ENCODE peak calls at places on chromosomes 3 and 15, in nine cellular contexts. W is cardiac muscle cell, Z is left ventricle myocardium inferior, A is brain microvascular endothelial cell, J is AG04450, U is upper lobe of right lung, V is foreskin keratinocyte, H is stomach, L is right atrium auricular region. X is an unnamed sample.

GRCh38 chr15:58362262-58362922 is 69.4 kb upstream of the LIPC start:
- DNase-seq in W (no peak), Z (no peak), A (no peak), J (no peak), U (no peak), V (no peak), H (no peak), L (no peak), X (no peak)

GRCh38 chr3:112372396-112372795 is 39.4 kb downstream of the CD200 start:
- DNase-seq in W (peak; percentile 53), Z (no peak), A (no peak), J (no peak), U (no peak), V (no peak), H (no peak), L (no peak), X (no peak)

GRCh38 chr3:171566803-171567422 is 106.7 kb upstream of the TNIK start:
- DNase-seq in W (peak; percentile 54), Z (no peak), A (no peak), J (peak; percentile 10), U (no peak), V (no peak), H (no peak), L (no peak), X (no peak)

GRCh38 chr3:189961525-189962161 is 159.1 kb downstream of the P3H2 start:
- DNase-seq in W (peak; percentile 85), Z (peak; percentile 63), A (peak; percentile 86), J (peak; percentile 56), U (no peak), V (no peak), H (peak; percentile 83), L (peak; percentile 87), X (no peak)

GRCh38 chr15:90141646-90142045 is 39.4 kb upstream of the IDH2 start:
- DNase-seq in W (peak; percentile 72), Z (no peak), A (peak; percentile 61), J (no peak), U (no peak), V (no peak), H (no peak), L (no peak), X (no peak)

GRCh38 chr3:8937064-8938020 is 25.9 kb downstream of the RAD18 start:
- DNase-seq in W (peak; percentile 85), Z (no peak), A (peak; percentile 61), J (peak; percentile 52), U (no peak), V (peak; percentile 62), H (no peak), L (no peak), X (peak; percentile 12)

GRCh38 chr3:4776399-4776979 is 202.7 kb upstream of the BHLHE40 start:
- DNase-seq in W (no peak), Z (no peak), A (no peak), J (no peak), U (no peak), V (peak; percentile 37), H (no peak), L (no peak), X (peak; percentile 20)

GRCh38 chr3:57961828-57962447 is 46.3 kb upstream of the FLNB start:
- DNase-seq in W (peak; percentile 74), Z (no peak), A (peak; percentile 47), J (no peak), U (no peak), V (no peak), H (no peak), L (no peak), X (no peak)

GRCh38 chr3:185733980-185734724 is 90.7 kb downstream of the IGF2BP2 start:
- DNase-seq in W (peak; percentile 88), Z (no peak), A (peak; percentile 83), J (peak; percentile 72), U (no peak), V (peak; percentile 73), H (peak; percentile 59), L (no peak), X (no peak)

GRCh38 chr3:141083831-141084624 is 32.9 kb downstream of the SPSB4 start:
- DNase-seq in W (no peak), Z (peak; percentile 51), A (no peak), J (no peak), U (no peak), V (no peak), H (no peak), L (no peak), X (no peak)

GRCh38 chr15:69751575-69751974 is 299.0 kb downstream of the RPLP1 start:
- DNase-seq in W (no peak), Z (no peak), A (no peak), J (no peak), U (no peak), V (no peak), H (no peak), L (no peak), X (no peak)

GRCh38 chr3:15265655-15266509 is 59.8 kb downstream of the CAPN7 start:
- DNase-seq in W (no peak), Z (no peak), A (no peak), J (no peak), U (no peak), V (no peak), H (no peak), L (peak; percentile 55), X (no peak)

GRCh38 chr3:85360742-85361387 is 402.1 kb downstream of the CADM2 start:
- DNase-seq in W (peak; percentile 11), Z (no peak), A (peak; percentile 53), J (no peak), U (no peak), V (peak; percentile 24), H (peak; percentile 37), L (no peak), X (peak; percentile 10)

GRCh38 chr3:177126015-177126773 is 71.1 kb downstream of the TBL1XR1 start:
- DNase-seq in W (peak; percentile 89), Z (no peak), A (peak; percentile 93), J (no peak), U (no peak), V (peak; percentile 50), H (no peak), L (no peak), X (peak; percentile 56)

GRCh38 chr15:71066983-71067382 is 48.3 kb upstream of the THSD4 start:
- DNase-seq in W (peak; percentile 92), Z (no peak), A (peak; percentile 57), J (peak; percentile 88), U (no peak), V (no peak), H (no peak), L (no peak), X (peak; percentile 22)

GRCh38 chr3:44072601-44073540 is 168.8 kb upstream of the TOPAZ1 start:
- DNase-seq in W (no peak), Z (no peak), A (no peak), J (no peak), U (no peak), V (no peak), H (no peak), L (no peak), X (no peak)

GRCh38 chr3:37210230-37210629 is 35.8 kb upstream of the LRRFIP2 start:
- DNase-seq in W (peak; percentile 31), Z (no peak), A (no peak), J (no peak), U (no peak), V (peak; percentile 81), H (no peak), L (no peak), X (no peak)

GRCh38 chr3:158434412-158435038 is 136.5 kb upstream of the MLF1 start:
- DNase-seq in W (peak; percentile 81), Z (no peak), A (peak; percentile 70), J (peak; percentile 21), U (no peak), V (no peak), H (peak; percentile 56), L (peak; percentile 66), X (no peak)

DNA sequence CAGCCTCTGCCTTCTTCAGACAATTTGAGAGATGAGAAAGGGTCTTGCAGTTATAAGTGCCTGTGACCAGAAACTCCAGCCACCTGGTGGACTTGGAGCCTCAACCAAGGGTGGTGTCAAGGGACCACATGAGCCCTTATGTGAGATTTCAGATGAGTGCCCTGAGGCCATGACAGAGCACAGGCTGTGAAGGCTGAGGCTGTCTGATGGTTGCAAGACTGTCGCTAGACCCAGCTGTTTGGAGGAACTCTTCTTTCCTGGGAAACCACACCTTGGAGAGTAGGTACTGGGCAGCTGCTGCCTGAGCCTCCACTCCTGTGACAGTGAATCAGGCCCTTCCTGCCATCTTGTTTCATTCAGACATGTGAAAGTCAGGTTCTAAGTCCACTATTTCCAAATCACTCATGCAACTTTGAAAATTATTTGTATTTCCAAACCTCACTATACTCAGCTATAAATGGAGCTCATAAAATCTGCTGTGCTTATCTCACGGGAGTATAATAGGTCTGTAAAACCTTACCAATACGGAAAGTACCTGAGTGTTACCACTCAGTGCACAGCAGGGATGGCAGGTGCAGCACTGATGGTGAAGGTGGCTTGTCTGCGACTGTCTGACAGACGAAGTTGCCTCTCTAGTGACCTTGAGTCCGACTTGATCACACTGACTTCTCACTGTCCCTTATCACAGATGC is 99.4 kb downstream of the RPL39L start:
- DNase-seq in W (no peak), Z (no peak), A (no peak), J (no peak), U (no peak), V (no peak), H (no peak), L (no peak), X (no peak)
- H3K27ac ChIP-seq in W (no peak overlapping the region), Z (peak overlapping the region; percentile 41), A (no peak overlapping the region), J (no peak overlapping the region), U (no peak overlapping the region), V (no peak overlapping the region), H (peak overlapping the region; percentile 67), L (no peak overlapping the region), X (no peak overlapping the region)

DNA sequence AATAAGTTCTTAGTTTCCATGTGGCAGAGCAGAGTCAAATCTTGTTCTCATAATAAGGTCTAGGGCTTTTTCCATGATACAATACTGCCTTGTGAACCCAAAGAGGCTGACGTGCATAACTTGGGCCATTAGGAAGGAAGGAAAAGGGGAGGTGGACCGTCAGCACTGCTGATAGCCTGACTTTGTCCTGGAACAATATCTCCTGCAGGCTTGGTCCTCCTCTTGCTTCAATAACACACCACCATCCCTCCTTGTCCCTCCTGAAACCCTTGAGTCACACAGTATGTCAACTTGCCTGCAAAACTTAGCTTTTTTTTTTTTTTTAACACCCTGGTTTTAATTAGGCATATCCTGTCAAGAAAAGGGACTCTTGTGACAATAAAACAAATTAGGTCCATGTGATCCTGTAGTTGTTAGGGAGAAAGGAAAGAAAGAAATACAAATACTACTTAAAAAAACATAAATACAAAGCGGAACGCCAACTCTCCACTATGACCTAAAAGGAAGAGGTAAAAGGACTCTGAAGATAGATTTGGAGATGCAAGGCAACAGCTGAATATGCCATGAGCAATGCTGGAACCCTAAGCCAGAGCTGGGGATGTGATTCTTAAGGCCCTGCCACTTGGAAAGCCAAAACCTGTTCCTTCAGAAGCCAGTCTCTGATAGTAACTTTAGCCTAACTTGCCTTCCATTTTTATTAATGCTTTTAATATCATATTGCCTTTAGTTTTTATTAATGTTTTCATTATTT is 67.0 kb downstream of the WWTR1 start:
- DNase-seq in W (no peak), Z (no peak), A (no peak), J (no peak), U (no peak), V (no peak), H (no peak), L (no peak), X (no peak)
- H3K27ac ChIP-seq in W (no peak overlapping the region), Z (peak overlapping the region; percentile 71), A (no peak overlapping the region), J (no peak overlapping the region), U (no peak overlapping the region), V (no peak overlapping the region), H (no peak overlapping the region), L (peak overlapping the region; percentile 27), X (no peak overlapping the region)

GRCh38 chr15:68640791-68641331 is 62.1 kb downstream of the CORO2B start:
- DNase-seq in W (no peak), Z (no peak), A (no peak), J (no peak), U (peak; percentile 55), V (peak; percentile 87), H (no peak), L (no peak), X (peak; percentile 66)
- H3K27ac ChIP-seq in W (peak overlapping the region; percentile 29), Z (peak overlapping the region; percentile 75), A (no peak overlapping the region), J (peak overlapping the region; percentile 31), U (no peak overlapping the region), V (peak overlapping the region; percentile 72), H (no peak overlapping the region), L (peak overlapping the region; percentile 68), X (peak overlapping the region; percentile 95)

GRCh38 chr3:125322917-125323316 is 52.2 kb downstream of the ZNF148 start:
- DNase-seq in W (no peak), Z (no peak), A (no peak), J (no peak), U (no peak), V (no peak), H (no peak), L (no peak), X (no peak)
- H3K27ac ChIP-seq in W (no peak overlapping the region), Z (no peak overlapping the region), A (no peak overlapping the region), J (no peak overlapping the region), U (no peak overlapping the region), V (peak overlapping the region; percentile 46), H (no peak overlapping the region), L (no peak overlapping the region), X (no peak overlapping the region)

X was measured in epithelial cell of prostate.